ENCODE peak calls at places on chromosomes 12 and 14, in nine cellular contexts. B, L, K, V, F, D, Y, I and H are unnamed samples.

GRCh38 chr12:52442600-52443061 is 8.5 kb upstream of the KRT75 start:
- DNase-seq in B (peak; percentile 82), L (no peak), K (no peak), V (no peak), F (peak; percentile 51), D (peak; percentile 97), Y (no peak), I (no peak), H (no peak)

GRCh38 chr12:19461986-19462385 is 22.7 kb downstream of the AEBP2 start:
- DNase-seq in B (no peak), L (no peak), K (no peak), V (no peak), F (no peak), D (no peak), Y (no peak), I (no peak), H (no peak)

GRCh38 chr12:77594386-77594785 is 236.3 kb upstream of the NAV3 start:
- DNase-seq in B (no peak), L (no peak), K (no peak), V (no peak), F (no peak), D (no peak), Y (no peak), I (no peak), H (no peak)

GRCh38 chr12:4273651-4274395 is at the start of gene CCND2:
- DNase-seq in B (no peak), L (peak; percentile 85), K (peak; percentile 91), V (peak; percentile 60), F (peak; percentile 92), D (peak; percentile 73), Y (peak; percentile 72), I (peak; percentile 93), H (peak; percentile 52)

GRCh38 chr12:103012884-103013283 is 55.4 kb downstream of the ASCL1 start:
- DNase-seq in B (no peak), L (no peak), K (no peak), V (no peak), F (peak; percentile 72), D (no peak), Y (no peak), I (no peak), H (no peak)

GRCh38 chr14:95910628-95911027 is 34.0 kb downstream of the TUNAR start:
- DNase-seq in B (no peak), L (no peak), K (no peak), V (no peak), F (no peak), D (no peak), Y (no peak), I (no peak), H (no peak)

GRCh38 chr12:65532162-65532561 is 253.7 kb downstream of the MSRB3 start:
- DNase-seq in B (no peak), L (no peak), K (no peak), V (no peak), F (no peak), D (no peak), Y (no peak), I (no peak), H (no peak)

GRCh38 chr12:132445884-132446471 is 44.0 kb upstream of the FBRSL1 start:
- DNase-seq in B (peak; percentile 89), L (peak; percentile 95), K (no peak), V (peak; percentile 21), F (peak; percentile 92), D (peak; percentile 85), Y (peak; percentile 69), I (no peak), H (peak; percentile 63)

GRCh38 chr12:89566615-89567014 is 40.8 kb upstream of the POC1B start:
- DNase-seq in B (no peak), L (no peak), K (no peak), V (no peak), F (no peak), D (peak; percentile 35), Y (no peak), I (no peak), H (no peak)

GRCh38 chr12:47312794-47313426 is 233.2 kb upstream of the AMIGO2 start:
- DNase-seq in B (no peak), L (no peak), K (peak; percentile 60), V (no peak), F (no peak), D (no peak), Y (no peak), I (no peak), H (no peak)

GRCh38 chr12:24854908-24855307 is 94.0 kb downstream of the BCAT1 start:
- DNase-seq in B (no peak), L (no peak), K (no peak), V (no peak), F (no peak), D (peak; percentile 27), Y (no peak), I (no peak), H (no peak)

GRCh38 chr14:98733536-98733935 is 538.5 kb downstream of the BCL11B start:
- DNase-seq in B (no peak), L (no peak), K (no peak), V (no peak), F (no peak), D (no peak), Y (no peak), I (no peak), H (no peak)

GRCh38 chr14:98210045-98210678 is 1061.8 kb downstream of the BCL11B start:
- DNase-seq in B (no peak), L (no peak), K (peak; percentile 38), V (peak; percentile 98), F (no peak), D (no peak), Y (peak; percentile 17), I (no peak), H (no peak)

GRCh38 chr12:99200711-99201384 is 446.7 kb upstream of the GARIN6 start:
- DNase-seq in B (no peak), L (no peak), K (no peak), V (no peak), F (no peak), D (no peak), Y (no peak), I (no peak), H (no peak)

GRCh38 chr14:94470311-94470710 is 5.7 kb downstream of the SERPINA9 start:
- DNase-seq in B (no peak), L (no peak), K (no peak), V (no peak), F (no peak), D (no peak), Y (no peak), I (no peak), H (no peak)

GRCh38 chr12:49706351-49707126 is 666 bp downstream of the FMNL3 start:
- DNase-seq in B (peak; percentile 2), L (peak; percentile 32), K (no peak), V (peak; percentile 65), F (peak; percentile 74), D (peak; percentile 50), Y (no peak), I (peak; percentile 25), H (no peak)

GRCh38 chr12:131085125-131085815 is 131.6 kb downstream of the ADGRD1 start:
- DNase-seq in B (no peak), L (no peak), K (no peak), V (peak; percentile 2), F (no peak), D (no peak), Y (no peak), I (peak; percentile 14), H (no peak)

GRCh38 chr12:132175496-132176357 is 31.5 kb downstream of the NOC4L start:
- DNase-seq in B (peak; percentile 37), L (no peak), K (no peak), V (no peak), F (no peak), D (no peak), Y (no peak), I (no peak), H (no peak)

GRCh38 chr12:119841433-119842210 is 35.5 kb downstream of the CIT start:
- DNase-seq in B (no peak), L (no peak), K (no peak), V (no peak), F (no peak), D (no peak), Y (no peak), I (no peak), H (no peak)

DNA sequence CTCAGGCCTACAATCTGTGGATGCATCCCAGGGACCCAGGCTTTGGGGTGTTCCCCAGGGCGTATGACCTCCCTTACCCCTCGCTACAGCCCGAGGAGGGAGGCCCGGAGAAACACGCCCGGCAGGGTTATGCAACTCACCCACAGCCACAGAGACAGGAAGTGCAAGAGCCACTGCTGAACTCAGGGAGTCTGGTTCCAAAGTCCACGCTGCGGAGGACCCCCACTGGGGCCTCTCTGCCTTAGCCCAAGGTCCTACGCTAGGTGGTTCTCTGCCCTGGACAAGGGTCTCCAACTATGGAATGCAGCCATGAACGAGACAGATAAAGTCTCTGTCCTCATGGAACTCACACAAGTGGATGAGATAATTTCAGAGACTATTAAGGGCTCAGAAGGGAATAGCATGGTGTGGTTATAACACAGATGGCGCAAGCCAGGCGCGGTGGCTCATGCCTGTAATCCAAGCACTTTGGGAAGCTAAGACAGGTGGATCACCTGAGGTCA is 11.3 kb downstream of the SCARB1 start:
- DNase-seq in B (no peak), L (no peak), K (no peak), V (no peak), F (no peak), D (peak; percentile 61), Y (no peak), I (peak; percentile 61), H (no peak)
- H3K27ac ChIP-seq in B (no peak overlapping the region), L (no peak overlapping the region), K (no peak overlapping the region), V (no peak overlapping the region), F (no peak overlapping the region), D (peak overlapping the region; percentile 43), Y (no peak overlapping the region), I (no peak overlapping the region), H (no peak overlapping the region)

GRCh38 chr12:113330505-113330904 is 4.4 kb downstream of the SLC8B1 start:
- DNase-seq in B (no peak), L (peak; percentile 3), K (no peak), V (no peak), F (no peak), D (no peak), Y (no peak), I (no peak), H (no peak)
- H3K4me1 ChIP-seq in B (no peaks in the 10 kb centered on the region), L (peaks cover 18% of the 10 kb centered on the region), K (no peaks in the 10 kb centered on the region), V (peaks cover 29% of the 10 kb centered on the region), F (peaks cover 4% of the 10 kb centered on the region), D (no peaks in the 10 kb centered on the region), Y (peaks cover 21% of the 10 kb centered on the region), I (peaks cover 34% of the 10 kb centered on the region), H (peaks cover 12% of the 10 kb centered on the region)

DNA sequence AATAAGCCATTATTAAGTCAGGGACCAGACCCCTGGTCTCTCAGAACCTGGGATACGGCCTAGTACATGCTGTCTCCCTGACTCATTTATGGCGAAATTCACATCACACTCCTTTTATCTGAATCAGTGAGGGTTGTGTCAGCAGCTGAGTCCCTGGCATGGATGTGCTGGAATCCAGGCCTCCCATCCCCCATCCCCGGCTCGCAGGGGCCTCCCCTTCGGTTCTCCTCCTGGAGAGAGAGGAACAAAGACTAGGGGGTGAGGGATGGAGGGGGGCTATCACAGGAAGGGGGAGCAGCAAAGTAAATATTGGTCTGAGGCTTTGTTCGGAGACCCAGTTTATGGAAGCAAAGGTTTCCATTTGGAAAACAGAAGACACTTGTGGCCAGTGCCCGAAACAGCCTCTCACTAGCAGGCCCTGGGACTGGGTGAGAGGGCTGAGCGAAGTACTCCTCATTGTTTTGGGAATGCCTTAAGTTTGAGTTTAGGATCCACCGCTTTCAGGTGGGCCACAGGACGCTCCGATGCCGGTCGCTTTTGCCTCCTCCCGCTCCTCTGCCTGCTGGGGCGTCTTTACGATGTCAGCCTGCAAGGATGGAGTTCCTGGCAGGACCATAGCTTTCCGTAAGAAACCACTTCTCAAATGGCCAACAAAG is 145.0 kb downstream of the PRKCH start:
- DNase-seq in B (no peak), L (no peak), K (no peak), V (no peak), F (peak; percentile 60), D (peak; percentile 99), Y (no peak), I (peak; percentile 43), H (no peak)
- H3K4me3 ChIP-seq in B (no peak overlapping the region), L (no peak overlapping the region), K (no peak overlapping the region), V (no peak overlapping the region), F (peak overlapping the region; percentile 6), D (no peak overlapping the region), Y (no peak overlapping the region), I (no peak overlapping the region), H (no peak overlapping the region)

GRCh38 chr14:21104448-21105060 is 3.7 kb downstream of the TMEM253 start:
- DNase-seq in B (peak; percentile 62), L (peak; percentile 56), K (peak; percentile 65), V (peak; percentile 78), F (peak; percentile 85), D (peak; percentile 88), Y (peak; percentile 49), I (peak; percentile 79), H (peak; percentile 47)
- H3K27ac ChIP-seq in B (peak overlapping the region; percentile 89), L (peak overlapping the region; percentile 96), K (peak overlapping the region; percentile 95), V (peak overlapping the region; percentile 95), F (peak overlapping the region; percentile 99), D (peak overlapping the region; percentile 99), Y (peak overlapping the region; percentile 98), I (peak overlapping the region; percentile 98), H (peak overlapping the region; percentile 96)